ENCODE peak calls at places on chromosomes 3 and 15, in four cellular contexts. B is epithelial cell of esophagus, I is fibroblast of the aortic adventitia, U is adrenal gland. W is an unnamed sample.

GRCh38 chr3:163218336-163218735 is 1721.7 kb downstream of the OTOL1 start:
- DNase-seq in U (no peak), B (no peak), I (no peak), W (no peak)

GRCh38 chr3:152198655-152199054 is 70.1 kb upstream of the MBNL1 start:
- DNase-seq in I (no peak), U (no peak), B (no peak), W (peak)

GRCh38 chr3:122025296-122025695 is 3.2 kb upstream of the ILDR1 start:
- DNase-seq in B (no peak), I (no peak), U (no peak), W (peak)

GRCh38 chr15:77589839-77590238 is 42.9 kb downstream of the LINGO1 start:
- DNase-seq in U (peak), I (no peak), B (no peak), W (no peak)

GRCh38 chr15:60643490-60644040 is 164.6 kb upstream of the ICE2 start:
- DNase-seq in U (no peak), I (no peak), B (no peak), W (no peak)

GRCh38 chr15:89093509-89093908 is 5.3 kb downstream of the ABHD2 start:
- DNase-seq in U (peak), B (no peak), I (no peak), W (no peak)

GRCh38 chr3:161171113-161171512 is 50.0 kb upstream of the NMD3 start:
- DNase-seq in I (peak), U (peak), B (peak), W (no peak)

GRCh38 chr3:131535596-131535995 is 32.8 kb upstream of the MRPL3 start:
- DNase-seq in I (no peak), B (peak), U (no peak), W (no peak)

GRCh38 chr3:9135930-9136525 is 113.4 kb downstream of the SRGAP3 start:
- DNase-seq in U (peak), I (no peak), B (no peak), W (peak)

GRCh38 chr3:190258634-190259033 is 63.6 kb downstream of the CLDN1 start:
- DNase-seq in I (no peak), B (no peak), U (peak), W (no peak)

GRCh38 chr15:35168464-35168863 is 83.4 kb upstream of the NANOGP8 start:
- DNase-seq in B (peak), I (peak), U (no peak), W (no peak)

GRCh38 chr15:92383528-92384326 is 10.0 kb upstream of the ST8SIA2 start:
- DNase-seq in I (no peak), B (no peak), U (peak), W (no peak)

GRCh38 chr15:53811530-53811929 is 52.1 kb upstream of the WDR72 start:
- DNase-seq in I (peak), U (no peak), B (peak), W (no peak)

GRCh38 chr3:99895706-99896441 is 78.2 kb downstream of the CMSS1 start:
- DNase-seq in I (peak), B (peak), U (peak), W (no peak)

GRCh38 chr3:188524057-188524456 is 370.1 kb downstream of the LPP start:
- DNase-seq in I (no peak), B (no peak), U (no peak), W (no peak)

GRCh38 chr3:105823149-105823866 is 45.5 kb downstream of the CBLB start:
- DNase-seq in B (peak), I (peak), U (peak), W (no peak)

GRCh38 chr3:128060473-128061381 is 8.5 kb downstream of the SEC61A1 start:
- DNase-seq in I (peak), B (peak), U (no peak), W (no peak)

GRCh38 chr3:39211332-39212130 is 19.1 kb upstream of the XIRP1 start:
- DNase-seq in U (no peak), B (no peak), I (no peak), W (no peak)

GRCh38 chr3:7333125-7333524 is 472.2 kb downstream of the GRM7 start:
- DNase-seq in I (no peak), B (no peak), U (no peak), W (no peak)

GRCh38 chr15:92452143-92452542 is 58.5 kb downstream of the ST8SIA2 start:
- DNase-seq in U (no peak), I (no peak), B (no peak), W (no peak)

GRCh38 chr3:172701056-172701455 is 9.8 kb downstream of the NCEH1 start:
- DNase-seq in U (no peak), I (no peak), B (no peak), W (no peak)

GRCh38 chr3:101935081-101935480 is 85.8 kb downstream of the NFKBIZ start:
- DNase-seq in B (peak), I (no peak), U (no peak), W (no peak)

GRCh38 chr3:176978441-176978840 is 218.8 kb downstream of the TBL1XR1 start:
- DNase-seq in U (no peak), B (peak), I (no peak), W (no peak)

GRCh38 chr3:4643904-4644547 is 150.9 kb downstream of the ITPR1 start:
- DNase-seq in B (no peak), I (no peak), U (peak), W (no peak)

GRCh38 chr15:62896969-62897486 is 145.5 kb upstream of the TPM1 start:
- DNase-seq in I (peak), B (peak), U (peak), W (no peak)

GRCh38 chr3:123344175-123344908 is 104.5 kb downstream of the ADCY5 start:
- DNase-seq in I (peak), U (peak), B (no peak), W (peak)

GRCh38 chr15:66617137-66618090 is 51.6 kb upstream of the LCTL start:
- DNase-seq in U (peak), I (peak), B (peak), W (no peak)

GRCh38 chr3:138438896-138439295 is 4.5 kb downstream of the ESYT3 start:
- DNase-seq in I (no peak), U (no peak), B (peak), W (no peak)

GRCh38 chr15:38690737-38691332 is 126.2 kb upstream of the RASGRP1 start:
- DNase-seq in I (peak), U (peak), B (peak), W (peak)

GRCh38 chr3:151896662-151897012 is 23.2 kb downstream of the SUCNR1 start:
- DNase-seq in U (no peak), I (peak), B (peak), W (no peak)

GRCh38 chr3:45214061-45214680 is 11.9 kb downstream of the TMEM158 start:
- DNase-seq in U (no peak), I (no peak), B (no peak), W (no peak)

GRCh38 chr15:55774113-55774970 is 31.4 kb upstream of the PRTG start:
- DNase-seq in I (peak), U (peak), B (peak), W (peak)

GRCh38 chr15:49847436-49847835 is 226.6 kb downstream of the DTWD1 start:
- DNase-seq in B (no peak), I (peak), U (no peak), W (no peak)

GRCh38 chr3:176167272-176167671 is 1030.0 kb downstream of the TBL1XR1 start:
- DNase-seq in U (no peak), B (peak), I (no peak), W (no peak)

GRCh38 chr3:147130461-147130860 is 275.9 kb downstream of the ZIC4 start:
- DNase-seq in B (no peak), I (peak), U (no peak), W (no peak)

GRCh38 chr3:174477491-174477890 is 381.6 kb upstream of the NAALADL2 start:
- DNase-seq in I (no peak), B (no peak), U (no peak), W (no peak)

GRCh38 chr3:42166214-42166613 is 75.1 kb downstream of the TRAK1 start:
- DNase-seq in B (no peak), I (no peak), U (no peak), W (no peak)

GRCh38 chr15:25774871-25775270 is 88.3 kb downstream of the ATP10A start:
- DNase-seq in I (no peak), B (no peak), U (no peak), W (no peak)

GRCh38 chr3:42520906-42521305 is 18.5 kb downstream of the VIPR1 start:
- DNase-seq in I (no peak), U (no peak), B (no peak), W (no peak)

GRCh38 chr3:187464682-187465081 is 96.5 kb downstream of the RTP4 start:
- DNase-seq in U (no peak), B (no peak), I (no peak), W (no peak)

GRCh38 chr3:187465503-187465902 is 97.3 kb downstream of the RTP4 start:
- DNase-seq in I (no peak), U (no peak), B (no peak), W (no peak)
- H3K4me3 ChIP-seq in I (no peak), U (no peak), B (no peak), W (no peak)

GRCh38 chr3:50604628-50605588 is 6.7 kb downstream of the CISH start:
- DNase-seq in I (no peak), B (no peak), U (peak), W (no peak)
- H3K4me3 ChIP-seq in I (no peak), B (no peak), U (no peak), W (peak)

DNA sequence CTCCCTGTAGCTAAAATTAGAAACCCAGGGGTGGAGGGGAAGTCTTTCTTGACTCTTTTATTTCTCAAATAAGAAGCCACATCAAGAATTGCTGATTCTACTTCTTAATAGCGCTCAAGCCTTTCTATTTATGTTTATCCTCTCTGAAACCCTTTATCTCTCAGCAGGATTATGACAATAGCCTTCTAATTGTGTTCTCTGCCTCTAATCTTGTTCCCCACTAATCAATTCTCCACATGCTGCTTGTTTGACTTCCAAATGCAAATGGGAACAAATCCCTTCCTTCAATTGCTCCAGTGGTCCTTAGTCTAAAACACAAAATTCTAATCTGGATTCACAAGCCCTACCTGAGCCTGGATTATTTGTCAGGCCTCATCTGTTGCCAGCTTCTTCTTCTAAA is 43.7 kb upstream of the CFAP20DC start:
- DNase-seq in B (no peak), I (no peak), U (no peak), W (no peak)
- H3K4me3 ChIP-seq in B (no peak), I (no peak), U (no peak), W (no peak)

DNA sequence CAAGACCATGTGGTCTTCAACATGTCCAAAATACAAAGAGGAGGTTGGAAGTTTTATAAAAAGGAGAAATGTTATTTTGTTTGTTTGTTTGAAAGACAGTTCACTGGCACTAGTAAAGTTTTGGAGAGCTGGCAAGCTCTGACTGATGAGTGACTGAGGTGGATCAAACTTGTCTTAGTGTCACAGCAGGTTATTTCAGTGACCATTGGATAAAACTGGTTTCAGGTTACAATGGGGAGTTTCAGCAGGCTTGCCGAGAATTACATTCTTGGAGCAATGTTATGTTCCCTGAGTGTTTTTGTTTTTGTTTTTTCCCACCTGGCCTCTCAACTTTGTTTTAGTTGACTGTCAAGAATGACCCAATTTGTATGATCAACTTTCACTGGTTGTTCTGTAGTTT is 414.5 kb upstream of the ARHGEF26 start:
- DNase-seq in U (no peak), I (no peak), B (no peak), W (no peak)
- H3K4me3 ChIP-seq in U (no peak), I (no peak), B (no peak), W (no peak)

DNA sequence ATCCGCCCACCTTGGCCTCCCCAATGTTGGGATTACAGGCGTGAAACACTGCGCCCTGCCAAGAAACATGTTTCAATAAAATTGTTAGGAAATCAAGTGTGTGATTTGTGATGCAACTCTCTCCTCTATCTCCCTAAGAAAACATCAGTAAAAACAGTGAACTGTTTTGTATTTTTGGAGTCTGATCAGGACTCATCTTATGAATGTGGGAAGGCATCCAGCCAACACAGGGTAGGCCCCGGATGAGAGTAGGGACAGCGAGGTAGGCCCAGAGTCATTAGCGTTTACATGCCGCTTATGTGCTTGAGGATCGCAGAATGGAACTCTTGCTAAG is 884 bp upstream of the GLYCTK start:
- DNase-seq in U (peak), B (no peak), I (peak), W (no peak)
- H3K4me3 ChIP-seq in U (no peak), B (peak), I (peak), W (peak)